ENCODE peak calls at places on chromosome 15, in seven cellular contexts. X is colonic mucosa, C is endothelial cell, W is RWPE2, I is BE2C, Z is cardiac muscle cell, L is astrocyte of the cerebellum. Y is an unnamed sample.

GRCh38 chr15:63601026-63601726 is 4.0 kb downstream of the FBXL22 start:
- DNase-seq in X (peak), C (peak), W (no peak), I (peak), Z (peak), L (no peak), Y (peak)

GRCh38 chr15:70754862-70755261 is 8.5 kb downstream of the UACA start:
- DNase-seq in X (no peak), C (no peak), W (no peak), I (no peak), Z (no peak), L (no peak), Y (no peak)

GRCh38 chr15:62337934-62338333 is 172.8 kb upstream of the C2CD4B start:
- DNase-seq in X (no peak), C (no peak), W (no peak), I (no peak), Z (no peak), L (no peak), Y (no peak)

GRCh38 chr15:80561500-80561899 is 133.6 kb upstream of the ABHD17C start:
- DNase-seq in X (no peak), C (no peak), W (no peak), I (no peak), Z (peak), L (no peak), Y (no peak)

GRCh38 chr15:51223771-51224229 is 114.6 kb downstream of the CYP19A1 start:
- DNase-seq in X (no peak), C (no peak), W (no peak), I (no peak), Z (peak), L (peak), Y (peak)

GRCh38 chr15:52493968-52494367 is 34.7 kb downstream of the MYO5A start:
- DNase-seq in X (no peak), C (no peak), W (no peak), I (no peak), Z (no peak), L (no peak), Y (no peak)

GRCh38 chr15:75785771-75786563 is 57.3 kb upstream of the UBE2Q2 start:
- DNase-seq in X (peak), C (peak), W (peak), I (peak), Z (peak), L (no peak), Y (no peak)

GRCh38 chr15:76289582-76289981 is 21.7 kb downstream of the ETFA start:
- DNase-seq in X (no peak), C (no peak), W (no peak), I (no peak), Z (peak), L (no peak), Y (no peak)

GRCh38 chr15:88911766-88912118 is 1.4 kb downstream of the MFGE8 start:
- DNase-seq in X (no peak), C (no peak), W (peak), I (no peak), Z (no peak), L (no peak), Y (peak)

GRCh38 chr15:22786868-22787698 is 639 bp downstream of the NIPA1 start:
- DNase-seq in X (peak), C (peak), W (no peak), I (peak), Z (peak), L (no peak), Y (peak)

GRCh38 chr15:72227192-72227586 is 3.8 kb downstream of the PKM start:
- DNase-seq in X (peak), C (no peak), W (peak), I (no peak), Z (peak), L (peak), Y (peak)

GRCh38 chr15:52050416-52050815 is 31.4 kb downstream of the MAPK6 start:
- DNase-seq in X (no peak), C (no peak), W (no peak), I (no peak), Z (peak), L (no peak), Y (no peak)

GRCh38 chr15:57061281-57061680 is 142.8 kb downstream of the TCF12 start:
- DNase-seq in X (no peak), C (no peak), W (no peak), I (no peak), Z (no peak), L (no peak), Y (no peak)

GRCh38 chr15:41862515-41863116 is 24.0 kb downstream of the PLA2G4B start:
- DNase-seq in X (peak), C (no peak), W (no peak), I (no peak), Z (no peak), L (no peak), Y (no peak)

GRCh38 chr15:77037475-77038209 is 33.3 kb downstream of the TSPAN3 start:
- DNase-seq in X (peak), C (peak), W (no peak), I (no peak), Z (no peak), L (no peak), Y (no peak)

GRCh38 chr15:65286704-65287514 is at the start of gene PARP16:
- DNase-seq in X (peak), C (peak), W (peak), I (peak), Z (peak), L (peak), Y (peak)
- TF ChIP-seq CTCF in X (peak), C (no peak), W (peak), I (peak), Z (peak), L (peak), Y (peak)

DNA sequence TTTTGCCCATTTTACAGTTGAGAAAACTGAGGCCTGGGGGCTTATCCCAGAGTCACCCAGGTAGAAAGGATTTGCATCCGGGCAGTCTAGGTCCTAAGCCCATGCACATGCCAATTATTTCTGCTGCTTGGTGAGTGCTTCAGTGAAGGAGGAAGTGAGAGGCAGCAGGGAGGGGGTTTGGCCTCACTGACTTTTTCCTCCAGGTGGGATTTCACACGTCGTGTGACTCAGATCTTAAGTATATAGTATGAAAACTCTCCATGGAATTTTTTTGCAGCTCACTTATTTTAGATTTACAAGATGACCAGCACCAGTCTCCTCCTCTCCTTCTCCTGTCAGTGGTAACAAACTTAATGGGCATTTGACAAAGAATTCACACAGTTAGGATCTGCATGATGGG is 4.6 kb downstream of the ITGA11 start:
- DNase-seq in X (no peak), C (no peak), W (peak), I (no peak), Z (no peak), L (no peak), Y (no peak)
- TF ChIP-seq CTCF in X (no peak), C (no peak), W (no peak), I (no peak), Z (no peak), L (no peak), Y (no peak)

DNA sequence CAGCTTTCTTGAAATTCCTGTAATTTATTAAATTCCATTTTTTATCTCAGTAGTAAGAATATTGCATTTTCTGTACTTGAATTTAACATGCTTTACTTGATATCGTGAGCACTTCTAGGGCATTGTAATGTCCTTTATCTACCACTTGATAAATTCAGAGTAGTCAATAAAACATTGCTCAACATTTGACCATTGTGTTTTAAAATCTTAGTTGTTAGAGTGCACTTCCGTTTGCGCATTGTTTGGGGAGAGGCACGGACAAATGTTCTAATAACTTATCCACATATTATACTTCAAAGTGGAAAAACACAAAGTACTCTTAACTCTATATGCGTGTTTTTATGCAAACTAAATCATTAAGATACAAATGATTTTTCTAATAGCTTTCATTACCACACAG is 444 bp downstream of the FAM227B start:
- DNase-seq in X (peak), C (no peak), W (no peak), I (no peak), Z (peak), L (no peak), Y (no peak)
- TF ChIP-seq CTCF in X (no peak), C (no peak), W (no peak), I (no peak), Z (no peak), L (no peak), Y (no peak)

DNA sequence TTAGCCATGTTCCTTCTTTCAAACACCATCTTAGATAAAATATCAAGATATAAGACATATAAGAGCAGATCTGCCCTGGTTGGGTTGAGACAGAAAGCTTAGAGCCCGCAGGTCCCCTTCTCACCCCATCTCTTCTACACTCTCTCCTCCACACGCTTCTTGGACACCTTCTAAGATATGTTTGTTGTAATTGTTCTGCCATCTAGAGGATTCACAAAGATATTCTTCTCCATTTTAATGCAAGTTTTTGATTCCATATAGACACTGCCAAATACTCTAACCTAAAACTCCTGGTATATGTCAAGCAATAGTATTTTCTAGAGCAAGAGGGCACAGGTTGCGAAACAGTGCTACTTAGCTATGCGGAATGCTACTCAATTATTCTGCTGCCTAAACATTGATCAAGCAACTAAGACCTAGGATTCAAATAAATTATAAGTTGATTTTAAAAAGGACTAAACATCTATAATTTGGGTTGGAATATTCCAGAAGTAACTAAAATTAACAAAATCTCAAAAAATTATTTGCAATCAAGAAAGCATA is 6.8 kb downstream of the CHRM5 start:
- DNase-seq in X (no peak), C (no peak), W (no peak), I (no peak), Z (peak), L (no peak), Y (no peak)
- TF ChIP-seq CTCF in X (no peak), C (no peak), W (peak), I (no peak), Z (no peak), L (no peak), Y (no peak)